ENCODE peak calls at places on chromosome 16, in seven cellular contexts. One of them, this sample, is unnamed.

GRCh38 chr16:35906440-35906839 is 2447.0 kb downstream of the TP53TG3F start:
- DNase-seq in vagina: no peak
- DNase-seq in stomach: no peak
- DNase-seq in GM23338: no peak
- DNase-seq in SK-N-SH: no peak
- DNase-seq in sigmoid colon: no peak
- DNase-seq in GM12878: no peak
- DNase-seq in this sample: no peak

GRCh38 chr16:397736-398332 is 835 bp downstream of the NME4 start:
- DNase-seq in vagina: peak; percentile 95
- DNase-seq in stomach: peak; percentile 82
- DNase-seq in GM23338: peak; percentile 87
- DNase-seq in SK-N-SH: peak; percentile 81
- DNase-seq in sigmoid colon: peak; percentile 93
- DNase-seq in GM12878: no peak
- DNase-seq in this sample: peak; percentile 89

GRCh38 chr16:23362460-23363317 is 60.6 kb downstream of the SCNN1B start:
- DNase-seq in vagina: no peak
- DNase-seq in stomach: peak; percentile 88
- DNase-seq in GM23338: no peak
- DNase-seq in SK-N-SH: no peak
- DNase-seq in sigmoid colon: peak; percentile 86
- DNase-seq in GM12878: no peak
- DNase-seq in this sample: no peak

GRCh38 chr16:72877374-72878028 is 170.4 kb downstream of the ZFHX3 start:
- DNase-seq in vagina: no peak
- DNase-seq in stomach: no peak
- DNase-seq in GM23338: no peak
- DNase-seq in SK-N-SH: no peak
- DNase-seq in sigmoid colon: no peak
- DNase-seq in GM12878: no peak
- DNase-seq in this sample: no peak

GRCh38 chr16:22805326-22805725 is 8.6 kb upstream of the HS3ST2 start:
- DNase-seq in vagina: no peak
- DNase-seq in stomach: no peak
- DNase-seq in GM23338: no peak
- DNase-seq in SK-N-SH: no peak
- DNase-seq in sigmoid colon: no peak
- DNase-seq in GM12878: no peak
- DNase-seq in this sample: no peak

GRCh38 chr16:9047689-9048301 is 43.6 kb upstream of the HAPSTR1 start:
- DNase-seq in vagina: no peak
- DNase-seq in stomach: peak; percentile 86
- DNase-seq in GM23338: peak; percentile 86
- DNase-seq in SK-N-SH: no peak
- DNase-seq in sigmoid colon: peak; percentile 95
- DNase-seq in GM12878: peak; percentile 62
- DNase-seq in this sample: peak; percentile 87

GRCh38 chr16:23876256-23876896 is 40.6 kb downstream of the PRKCB start:
- DNase-seq in vagina: no peak
- DNase-seq in stomach: no peak
- DNase-seq in GM23338: no peak
- DNase-seq in SK-N-SH: no peak
- DNase-seq in sigmoid colon: no peak
- DNase-seq in GM12878: no peak
- DNase-seq in this sample: no peak

GRCh38 chr16:57804111-57804837 is 2.0 kb upstream of the KIFC3 start:
- DNase-seq in vagina: no peak
- DNase-seq in stomach: no peak
- DNase-seq in GM23338: no peak
- DNase-seq in SK-N-SH: no peak
- DNase-seq in sigmoid colon: no peak
- DNase-seq in GM12878: no peak
- DNase-seq in this sample: no peak

GRCh38 chr16:1116693-1117077 is 20.6 kb upstream of the C1QTNF8 start:
- DNase-seq in vagina: no peak
- DNase-seq in stomach: no peak
- DNase-seq in GM23338: no peak
- DNase-seq in SK-N-SH: no peak
- DNase-seq in sigmoid colon: no peak
- DNase-seq in GM12878: no peak
- DNase-seq in this sample: no peak

GRCh38 chr16:65196696-65197095 is 74.8 kb upstream of the CDH11 start:
- DNase-seq in vagina: no peak
- DNase-seq in stomach: no peak
- DNase-seq in GM23338: no peak
- DNase-seq in SK-N-SH: no peak
- DNase-seq in sigmoid colon: no peak
- DNase-seq in GM12878: no peak
- DNase-seq in this sample: no peak

GRCh38 chr16:86343733-86344585 is 166.4 kb upstream of the FOXF1 start:
- DNase-seq in vagina: no peak
- DNase-seq in stomach: no peak
- DNase-seq in GM23338: no peak
- DNase-seq in SK-N-SH: peak; percentile 69
- DNase-seq in sigmoid colon: peak; percentile 86
- DNase-seq in GM12878: no peak
- DNase-seq in this sample: no peak
- TF ChIP-seq POLR2AphosphoS5 in vagina: no peak
- TF ChIP-seq POLR2AphosphoS5 in stomach: no peak
- TF ChIP-seq POLR2AphosphoS5 in GM23338: no peak
- TF ChIP-seq POLR2AphosphoS5 in SK-N-SH: no peak
- TF ChIP-seq POLR2AphosphoS5 in sigmoid colon: peak; percentile 58
- TF ChIP-seq POLR2AphosphoS5 in GM12878: no peak
- TF ChIP-seq POLR2AphosphoS5 in this sample: no peak

GRCh38 chr16:3752984-3753383 is 35.7 kb upstream of the TRAP1 start:
- DNase-seq in vagina: no peak
- DNase-seq in stomach: no peak
- DNase-seq in GM23338: peak; percentile 15
- DNase-seq in SK-N-SH: no peak
- DNase-seq in sigmoid colon: no peak
- DNase-seq in GM12878: no peak
- DNase-seq in this sample: no peak
- TF ChIP-seq CTCF in vagina: no peak
- TF ChIP-seq CTCF in stomach: no peak
- TF ChIP-seq CTCF in GM23338: peak; percentile 17
- TF ChIP-seq CTCF in SK-N-SH: no peak
- TF ChIP-seq CTCF in sigmoid colon: no peak
- TF ChIP-seq CTCF in GM12878: no peak
- TF ChIP-seq CTCF in this sample: no peak

GRCh38 chr16:56632160-56632847 is at the start of gene MT1M:
- DNase-seq in vagina: no peak
- DNase-seq in stomach: peak; percentile 69
- DNase-seq in GM23338: peak; percentile 74
- DNase-seq in SK-N-SH: peak; percentile 66
- DNase-seq in sigmoid colon: peak; percentile 83
- DNase-seq in GM12878: no peak
- DNase-seq in this sample: no peak
- H3K27ac ChIP-seq in vagina: peak within 1 kb of the TSS; percentile 71
- H3K27ac ChIP-seq in stomach: peak within 1 kb of the TSS; percentile 77
- H3K27ac ChIP-seq in GM23338: no peak within 1 kb of the TSS
- H3K27ac ChIP-seq in SK-N-SH: no peak within 1 kb of the TSS
- H3K27ac ChIP-seq in sigmoid colon: peak within 1 kb of the TSS; percentile 70
- H3K27ac ChIP-seq in GM12878: no peak within 1 kb of the TSS
- H3K27ac ChIP-seq in this sample: no peak within 1 kb of the TSS

DNA sequence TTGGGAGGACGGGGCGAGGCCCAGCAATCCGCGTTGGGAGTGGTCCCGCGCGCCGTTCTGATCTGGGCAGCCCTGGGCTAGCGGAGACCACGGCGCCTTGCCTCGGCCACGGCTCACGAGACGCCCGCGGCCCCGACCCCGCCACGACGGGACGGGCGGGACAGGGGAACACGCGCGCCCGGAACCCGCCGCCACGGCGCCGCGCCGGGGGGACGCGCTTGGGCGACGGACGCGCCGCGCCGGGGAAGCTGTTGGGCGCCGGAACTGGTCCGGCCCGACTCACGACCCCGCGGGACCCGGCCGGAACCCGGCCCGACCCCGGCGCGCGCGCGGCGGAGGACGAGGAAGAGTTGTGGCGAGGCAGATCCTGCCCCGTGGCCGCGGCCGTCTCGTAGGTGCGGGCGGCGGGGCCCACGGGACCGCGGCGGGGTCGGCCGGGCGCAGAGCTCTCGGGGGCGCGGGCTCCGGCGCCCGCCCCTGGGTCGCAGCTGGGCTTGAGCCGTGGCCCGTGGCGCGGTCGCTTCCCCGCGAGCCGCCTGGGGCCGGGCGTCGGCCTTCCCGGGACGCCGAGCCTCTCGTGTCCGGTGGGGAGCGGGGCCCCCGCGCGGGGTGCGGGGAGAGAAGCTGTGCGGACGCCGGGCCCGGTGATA is at the start of gene ACSF3:
- DNase-seq in vagina: no peak
- DNase-seq in stomach: peak; percentile 72
- DNase-seq in GM23338: peak; percentile 60
- DNase-seq in SK-N-SH: peak; percentile 95
- DNase-seq in sigmoid colon: peak; percentile 76
- DNase-seq in GM12878: no peak
- DNase-seq in this sample: peak; percentile 20
- TF ChIP-seq POLR2AphosphoS5 in vagina: no peak
- TF ChIP-seq POLR2AphosphoS5 in stomach: peak; percentile 22
- TF ChIP-seq POLR2AphosphoS5 in GM23338: peak; percentile 53
- TF ChIP-seq POLR2AphosphoS5 in SK-N-SH: peak; percentile 53
- TF ChIP-seq POLR2AphosphoS5 in sigmoid colon: peak; percentile 47
- TF ChIP-seq POLR2AphosphoS5 in GM12878: peak; percentile 47
- TF ChIP-seq POLR2AphosphoS5 in this sample: peak; percentile 32

GRCh38 chr16:77787452-77787851 is 912 bp upstream of the VAT1L start:
- DNase-seq in vagina: no peak
- DNase-seq in stomach: no peak
- DNase-seq in GM23338: no peak
- DNase-seq in SK-N-SH: no peak
- DNase-seq in sigmoid colon: no peak
- DNase-seq in GM12878: no peak
- DNase-seq in this sample: no peak

GRCh38 chr16:77790964-77791363 is 2.6 kb downstream of the VAT1L start:
- DNase-seq in vagina: no peak
- DNase-seq in stomach: no peak
- DNase-seq in GM23338: no peak
- DNase-seq in SK-N-SH: no peak
- DNase-seq in sigmoid colon: no peak
- DNase-seq in GM12878: no peak
- DNase-seq in this sample: no peak

GRCh38 chr16:77789085-77789611 is 784 bp downstream of the VAT1L start:
- DNase-seq in vagina: no peak
- DNase-seq in stomach: no peak
- DNase-seq in GM23338: peak; percentile 63
- DNase-seq in SK-N-SH: peak; percentile 47
- DNase-seq in sigmoid colon: no peak
- DNase-seq in GM12878: no peak
- DNase-seq in this sample: no peak

GRCh38 chr16:77788196-77789084 is at the start of gene VAT1L:
- DNase-seq in vagina: no peak
- DNase-seq in stomach: no peak
- DNase-seq in GM23338: peak; percentile 78
- DNase-seq in SK-N-SH: peak; percentile 89
- DNase-seq in sigmoid colon: no peak
- DNase-seq in GM12878: no peak
- DNase-seq in this sample: peak; percentile 15

DNA sequence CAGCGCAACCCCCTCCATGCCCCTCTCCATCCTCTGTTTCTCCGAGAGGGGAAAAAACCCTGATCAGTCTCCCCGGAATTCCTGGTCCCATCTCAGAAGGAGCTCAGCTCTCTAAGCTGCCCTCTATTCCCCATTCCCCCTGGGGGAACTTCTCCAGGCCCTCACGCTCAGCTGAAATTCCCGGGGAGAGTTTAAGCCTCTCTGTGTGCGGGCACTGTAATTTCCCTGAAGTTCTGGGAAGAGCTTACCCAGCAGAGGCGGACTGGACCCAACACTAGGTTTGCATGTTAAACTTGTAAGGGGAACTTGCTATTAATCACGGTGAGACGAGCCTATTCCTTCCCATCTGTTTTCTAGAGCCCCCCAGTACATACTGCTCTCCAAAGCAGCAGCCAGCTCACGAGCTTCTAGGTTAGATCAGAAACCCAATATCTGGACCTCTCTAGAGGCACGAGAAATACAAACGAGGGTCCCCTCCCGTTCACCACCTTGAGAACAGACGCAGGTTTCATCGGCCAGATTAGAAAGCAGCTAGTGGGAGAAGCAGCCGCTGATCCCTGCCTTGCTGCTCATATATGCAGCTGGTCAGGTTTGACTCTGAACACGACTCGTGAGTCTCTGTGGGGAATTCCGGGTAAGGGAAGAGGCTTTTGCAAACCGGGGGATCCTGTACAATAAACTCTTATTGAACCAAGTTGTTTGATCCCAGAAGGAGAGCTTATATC is 1.4 kb downstream of the VAT1L start:
- DNase-seq in vagina: no peak
- DNase-seq in stomach: no peak
- DNase-seq in GM23338: peak; percentile 25
- DNase-seq in SK-N-SH: no peak
- DNase-seq in sigmoid colon: no peak
- DNase-seq in GM12878: no peak
- DNase-seq in this sample: no peak
- TF ChIP-seq CTCF in vagina: no peak
- TF ChIP-seq CTCF in stomach: no peak
- TF ChIP-seq CTCF in GM23338: no peak
- TF ChIP-seq CTCF in SK-N-SH: no peak
- TF ChIP-seq CTCF in sigmoid colon: no peak
- TF ChIP-seq CTCF in GM12878: no peak
- TF ChIP-seq CTCF in this sample: no peak